ENCODE peak calls at places on chromosomes 13 and 19, in five cellular contexts. C, K, E, S and P are unnamed samples.

GRCh38 chr19:8145969-8146368 is 3.4 kb downstream of the FBN3 start:
- DNase-seq in C (no peak), K (no peak), E (no peak), S (peak), P (no peak)

GRCh38 chr19:8161135-8161646 is 11.8 kb upstream of the FBN3 start:
- DNase-seq in C (no peak), K (peak), E (no peak), S (peak), P (no peak)

GRCh38 chr13:23558675-23559536 is 11.3 kb upstream of the TNFRSF19 start:
- DNase-seq in C (no peak), K (peak), E (peak), S (no peak), P (peak)

GRCh38 chr13:65913173-65913572 is 1317.0 kb downstream of the PCDH9 start:
- DNase-seq in C (no peak), K (peak), E (no peak), S (no peak), P (peak)

GRCh38 chr13:41199061-41199460 is 4.7 kb upstream of the KBTBD7 start:
- DNase-seq in C (no peak), K (no peak), E (no peak), S (no peak), P (no peak)

GRCh38 chr19:34306824-34307223 is 52.5 kb downstream of the GARRE1 start:
- DNase-seq in C (no peak), K (no peak), E (no peak), S (no peak), P (no peak)

GRCh38 chr19:54484451-54484850 is 11.4 kb upstream of the CDC42EP5 start:
- DNase-seq in C (no peak), K (no peak), E (no peak), S (no peak), P (no peak)

GRCh38 chr19:51524661-51525264 is 6.7 kb downstream of the SIGLEC6 start:
- DNase-seq in C (no peak), K (no peak), E (no peak), S (no peak), P (no peak)

GRCh38 chr13:64397699-64398098 is 2832.4 kb downstream of the PCDH9 start:
- DNase-seq in C (no peak), K (no peak), E (no peak), S (no peak), P (no peak)

GRCh38 chr13:47603365-47603764 is 397.7 kb downstream of the SUCLA2 start:
- DNase-seq in C (no peak), K (no peak), E (no peak), S (no peak), P (no peak)

GRCh38 chr19:497861-498590 is 1.7 kb downstream of the MADCAM1 start:
- DNase-seq in C (no peak), K (no peak), E (no peak), S (no peak), P (no peak)

GRCh38 chr19:51108805-51109146 is 567 bp upstream of the CTU1 start:
- DNase-seq in C (no peak), K (no peak), E (no peak), S (no peak), P (no peak)

GRCh38 chr13:31073859-31074718 is 87.6 kb downstream of the HSPH1 start:
- DNase-seq in C (no peak), K (peak), E (no peak), S (peak), P (peak)

DNA sequence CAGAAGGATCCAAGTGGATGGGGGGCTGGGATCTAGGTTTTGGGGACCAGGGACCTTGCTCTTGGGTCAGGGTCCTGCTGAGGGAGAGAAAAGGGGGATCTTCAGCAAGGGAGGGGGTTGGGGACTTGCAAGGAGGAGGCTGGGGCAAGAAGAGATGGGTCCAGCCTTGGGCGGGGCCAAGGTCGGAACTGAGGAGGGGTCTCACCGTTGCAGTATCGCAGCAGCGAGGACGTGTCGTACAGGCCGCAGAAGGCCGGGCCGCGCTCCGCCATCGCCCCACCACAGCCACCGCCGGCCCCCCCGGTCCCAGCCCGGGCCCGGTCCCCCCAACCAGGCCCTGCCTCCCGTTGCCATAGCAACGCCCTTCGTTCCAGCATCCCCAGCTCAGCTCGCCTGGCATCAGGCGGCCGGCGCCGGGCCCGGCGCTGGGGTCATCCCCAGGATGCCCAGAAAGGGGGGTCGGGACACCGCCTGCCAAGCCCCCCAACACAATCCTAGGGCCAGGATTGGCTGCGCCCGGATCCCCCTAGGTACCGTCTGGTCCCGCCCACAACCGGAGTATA is 6.0 kb upstream of the EML2 start:
- DNase-seq in C (no peak), K (no peak), E (no peak), S (no peak), P (no peak)
- H3K4me3 ChIP-seq in C (peak), K (no peak), E (no peak), S (peak), P (peak)

GRCh38 chr19:19554074-19555023 is 16.3 kb downstream of the CILP2 start:
- DNase-seq in C (no peak), K (no peak), E (no peak), S (peak), P (no peak)
- TF ChIP-seq CTCF in C (peak), K (peak), E (no peak), S (peak), P (peak)

DNA sequence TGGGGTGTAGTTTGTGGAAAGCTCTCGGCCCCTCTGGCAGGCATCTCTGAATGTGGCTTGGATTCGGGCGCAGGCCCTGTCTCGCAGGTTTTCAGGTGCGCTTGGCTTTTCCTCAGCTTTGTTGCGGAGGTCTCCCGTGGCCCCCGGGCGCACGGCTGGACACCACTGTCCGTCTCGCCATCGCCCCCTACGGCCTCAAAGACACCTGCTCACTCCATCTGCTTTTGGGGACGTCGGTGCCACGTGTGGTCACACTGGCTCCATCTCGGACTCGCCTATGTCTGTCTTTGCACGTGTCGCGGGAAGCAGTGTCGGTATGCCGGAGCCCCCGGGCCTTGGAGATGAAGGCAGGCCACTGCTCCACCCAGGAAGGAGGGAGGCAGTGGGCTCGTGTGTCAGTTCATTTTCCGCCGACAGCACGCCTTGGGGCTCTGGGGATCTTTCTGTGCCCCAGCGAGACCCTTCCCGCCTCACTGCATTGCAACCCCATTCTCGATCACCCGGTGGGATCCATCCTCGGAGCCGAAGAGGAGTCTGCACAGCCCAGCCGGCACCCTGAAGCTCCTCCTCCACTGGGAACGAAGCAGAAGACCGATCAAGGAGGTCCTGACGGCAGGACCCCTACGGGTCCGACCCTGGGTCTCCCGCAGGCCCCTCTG is 42.1 kb downstream of the ZNF146 start:
- DNase-seq in C (no peak), K (no peak), E (no peak), S (no peak), P (no peak)
- H3K4me3 ChIP-seq in C (peak), K (no peak), E (peak), S (no peak), P (no peak)

GRCh38 chr13:26968431-26969335 is 202.9 kb downstream of the USP12 start:
- DNase-seq in C (no peak), K (no peak), E (no peak), S (no peak), P (no peak)

GRCh38 chr13:26973946-26974345 is 197.7 kb downstream of the USP12 start:
- DNase-seq in C (no peak), K (no peak), E (no peak), S (no peak), P (no peak)

GRCh38 chr13:26976336-26976735 is 195.3 kb downstream of the USP12 start:
- DNase-seq in C (no peak), K (no peak), E (no peak), S (no peak), P (no peak)

GRCh38 chr13:26973281-26973680 is 198.3 kb downstream of the USP12 start:
- DNase-seq in C (no peak), K (no peak), E (no peak), S (no peak), P (no peak)

DNA sequence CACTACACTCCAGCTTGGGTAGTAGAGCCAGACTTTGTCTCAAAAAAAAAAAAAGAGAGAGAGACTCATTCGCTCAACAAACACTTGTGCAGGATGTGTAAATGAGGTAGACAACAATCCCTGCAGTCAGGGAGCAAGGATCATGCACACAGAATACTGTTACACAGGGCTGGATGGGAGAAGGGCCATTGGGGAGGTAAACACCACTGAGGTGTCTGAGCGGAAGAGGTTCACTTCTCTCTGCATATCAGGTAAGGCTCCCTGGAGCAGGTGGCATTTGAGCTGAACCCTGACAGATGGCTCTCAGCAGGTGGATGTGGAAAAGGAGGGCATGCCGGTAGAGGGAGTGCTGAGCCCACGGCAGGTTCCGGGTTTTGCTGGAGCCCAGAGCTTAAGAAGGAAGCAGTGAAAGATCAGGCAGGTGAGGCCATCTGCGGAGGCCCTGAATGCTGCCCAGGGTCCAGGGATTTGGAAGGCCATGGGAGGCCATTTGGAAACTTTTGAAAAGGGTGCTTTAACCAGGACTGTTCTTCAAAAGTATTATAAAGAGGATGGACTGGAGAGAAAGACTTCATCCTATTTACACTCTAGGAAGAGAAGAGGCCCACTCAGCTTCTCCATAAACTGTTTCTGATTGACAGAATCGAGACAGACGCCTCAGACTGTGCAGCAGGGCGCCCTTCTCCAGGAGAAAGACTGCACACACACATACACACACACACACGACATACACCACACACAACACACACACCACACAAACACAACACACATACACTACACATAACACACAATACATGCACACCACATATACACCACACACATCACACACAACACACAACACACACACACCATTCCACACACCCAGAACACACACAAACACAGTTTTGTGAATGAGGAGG is 199.4 kb downstream of the USP12 start:
- DNase-seq in C (no peak), K (peak), E (no peak), S (peak), P (no peak)
- TF ChIP-seq CTCF in C (no peak), K (no peak), E (no peak), S (peak), P (peak)

GRCh38 chr19:35493971-35494370 is 3.7 kb upstream of the KRTDAP start:
- DNase-seq in C (no peak), K (no peak), E (no peak), S (no peak), P (no peak)

GRCh38 chr19:35497406-35497805 is 7.1 kb upstream of the KRTDAP start:
- DNase-seq in C (no peak), K (no peak), E (no peak), S (no peak), P (no peak)

GRCh38 chr19:35498220-35498619 is 8.0 kb upstream of the KRTDAP start:
- DNase-seq in C (no peak), K (no peak), E (no peak), S (no peak), P (no peak)

GRCh38 chr19:35491838-35492360 is 1.6 kb upstream of the KRTDAP start:
- DNase-seq in C (no peak), K (no peak), E (no peak), S (no peak), P (no peak)

GRCh38 chr19:35495107-35496064 is 5.1 kb upstream of the KRTDAP start:
- DNase-seq in C (peak), K (peak), E (no peak), S (peak), P (no peak)
- H3K4me3 ChIP-seq in C (no peak), K (no peak), E (no peak), S (no peak), P (no peak)

GRCh38 chr19:4722671-4723464 is 774 bp downstream of the DPP9 start:
- DNase-seq in C (no peak), K (peak), E (no peak), S (peak), P (peak)

GRCh38 chr19:4721196-4721595 is 2.4 kb downstream of the DPP9 start:
- DNase-seq in C (no peak), K (no peak), E (no peak), S (no peak), P (no peak)

GRCh38 chr19:4720037-4720700 is 3.5 kb downstream of the DPP9 start:
- DNase-seq in C (no peak), K (no peak), E (no peak), S (no peak), P (no peak)

GRCh38 chr19:4724252-4724514 is 541 bp upstream of the DPP9 start:
- DNase-seq in C (no peak), K (no peak), E (no peak), S (no peak), P (no peak)

DNA sequence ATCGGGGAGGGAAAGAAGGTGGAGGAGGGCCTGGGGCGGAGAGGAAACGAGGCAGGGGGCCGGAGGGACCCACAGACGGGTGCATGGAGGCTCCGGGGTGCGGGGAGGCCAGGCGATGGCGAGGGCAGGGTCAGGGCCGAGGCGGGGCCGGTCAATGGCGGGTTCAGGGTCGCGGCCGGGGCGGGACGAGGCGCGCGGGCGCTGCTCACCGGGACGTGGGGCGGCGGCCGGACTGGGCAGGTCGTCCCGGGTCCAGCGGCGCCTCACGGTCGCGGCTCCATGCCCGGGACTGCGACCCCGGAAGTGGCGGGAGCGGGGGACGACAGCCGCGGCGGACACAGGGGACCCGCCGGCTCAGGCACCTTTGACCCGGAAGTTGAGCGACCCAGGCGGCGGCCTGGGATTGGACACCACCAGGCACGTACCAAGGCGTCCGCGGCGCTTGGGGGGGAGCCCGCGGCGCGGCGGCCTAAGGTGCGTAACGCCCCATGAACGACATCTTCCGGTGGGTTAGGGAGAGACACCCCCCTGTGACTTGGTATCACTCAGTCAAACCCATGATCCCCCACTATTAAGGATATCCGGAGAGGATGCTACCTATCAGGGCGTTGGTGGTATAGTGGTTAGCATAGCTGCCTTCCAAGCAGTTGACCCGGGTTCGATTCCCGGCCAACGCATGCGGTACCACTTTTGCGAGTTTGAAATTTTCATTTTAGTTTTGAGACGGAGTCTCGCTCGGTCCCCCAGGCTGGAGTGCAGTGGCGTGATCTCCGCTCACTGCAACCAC is at the start of gene DPP9:
- DNase-seq in C (peak), K (peak), E (peak), S (peak), P (peak)
- TF ChIP-seq CTCF in C (no peak), K (no peak), E (no peak), S (peak), P (peak)

GRCh38 chr13:97356592-97356991 is 77.4 kb upstream of the RAP2A start:
- DNase-seq in C (no peak), K (no peak), E (no peak), S (no peak), P (no peak)

GRCh38 chr13:97364031-97364430 is 69.9 kb upstream of the RAP2A start:
- DNase-seq in C (no peak), K (no peak), E (no peak), S (no peak), P (no peak)

GRCh38 chr13:97359181-97360057 is 74.5 kb upstream of the RAP2A start:
- DNase-seq in C (no peak), K (peak), E (peak), S (peak), P (no peak)

GRCh38 chr13:97364827-97365226 is 69.1 kb upstream of the RAP2A start:
- DNase-seq in C (no peak), K (no peak), E (no peak), S (no peak), P (no peak)

DNA sequence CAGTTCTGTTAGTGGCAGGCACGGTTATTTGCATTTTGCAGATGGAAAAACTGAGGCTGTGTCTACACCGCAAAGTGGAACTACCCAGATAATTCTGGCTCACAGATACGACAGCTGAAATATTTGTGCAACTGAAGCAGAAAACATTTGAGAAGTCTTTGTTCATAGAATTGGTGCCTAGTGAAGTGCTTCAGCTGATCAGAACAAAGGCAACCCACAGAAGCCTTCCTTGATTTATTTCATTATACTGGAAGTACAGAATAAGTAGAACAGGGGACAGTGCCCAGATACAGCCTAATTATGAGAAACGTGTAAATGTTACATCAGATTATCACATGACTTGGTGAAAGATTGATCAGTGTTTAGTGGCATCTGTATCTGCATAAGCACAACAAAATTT is 73.4 kb upstream of the RAP2A start:
- DNase-seq in C (no peak), K (no peak), E (no peak), S (no peak), P (no peak)
- H3K4me3 ChIP-seq in C (no peak), K (no peak), E (no peak), S (no peak), P (no peak)

GRCh38 chr13:106377341-106377740 is 158.1 kb downstream of the EFNB2 start:
- DNase-seq in C (no peak), K (no peak), E (no peak), S (no peak), P (no peak)

GRCh38 chr13:106374631-106375030 is 160.8 kb downstream of the EFNB2 start:
- DNase-seq in C (no peak), K (no peak), E (no peak), S (no peak), P (no peak)

GRCh38 chr13:106378263-106378662 is 157.2 kb downstream of the EFNB2 start:
- DNase-seq in C (no peak), K (no peak), E (no peak), S (no peak), P (no peak)

GRCh38 chr13:106375085-106375484 is 160.4 kb downstream of the EFNB2 start:
- DNase-seq in C (no peak), K (no peak), E (no peak), S (no peak), P (no peak)

GRCh38 chr13:106376411-106377112 is 158.9 kb downstream of the EFNB2 start:
- DNase-seq in C (no peak), K (peak), E (no peak), S (no peak), P (peak)
- TF ChIP-seq CTCF in C (no peak), K (no peak), E (no peak), S (peak), P (no peak)